ENCODE peak calls at places on chromosomes 7 and 10, in four cellular contexts. O is tibial artery, V is fibroblast of lung, D is body of pancreas. G is an unnamed sample.

GRCh38 chr10:112687647-112688046 is 240.6 kb downstream of the VTI1A start:
- DNase-seq in O (peak), V (peak), D (no peak), G (no peak)

GRCh38 chr10:93913706-93914105 is 19.9 kb downstream of the SLC35G1 start:
- DNase-seq in O (no peak), V (no peak), D (no peak), G (no peak)

GRCh38 chr10:80537705-80538480 is at the start of gene SH2D4B:
- DNase-seq in O (no peak), V (no peak), D (no peak), G (no peak)

GRCh38 chr7:47088329-47089067 is 493.4 kb downstream of the TNS3 start:
- DNase-seq in O (peak), V (peak), D (peak), G (peak)

GRCh38 chr7:37920619-37921339 is at the start of gene EPDR1:
- DNase-seq in O (peak), V (no peak), D (peak), G (peak)

GRCh38 chr10:79146611-79147130 is 77.9 kb downstream of the ZMIZ1 start:
- DNase-seq in O (peak), V (peak), D (peak), G (peak)

GRCh38 chr10:69269761-69270160 is 8.5 kb upstream of the HK1 start:
- DNase-seq in O (no peak), V (peak), D (no peak), G (no peak)

GRCh38 chr10:23886355-23886754 is 322.6 kb upstream of the KIAA1217 start:
- DNase-seq in O (no peak), V (no peak), D (peak), G (no peak)

GRCh38 chr10:63456437-63457210 is 9.2 kb downstream of the JMJD1C start:
- DNase-seq in O (no peak), V (peak), D (no peak), G (no peak)

GRCh38 chr10:120833222-120833928 is 17.8 kb upstream of the WDR11 start:
- DNase-seq in O (no peak), V (no peak), D (no peak), G (no peak)

GRCh38 chr10:17951868-17952371 is at the start of gene SLC39A12:
- DNase-seq in O (no peak), V (peak), D (no peak), G (no peak)

GRCh38 chr10:111126073-111126472 is 49.2 kb downstream of the ADRA2A start:
- DNase-seq in O (no peak), V (no peak), D (no peak), G (no peak)

GRCh38 chr10:71229726-71230655 is 17.6 kb downstream of the UNC5B start:
- DNase-seq in O (no peak), V (no peak), D (no peak), G (no peak)

GRCh38 chr7:144256112-144256511 is 8.5 kb downstream of the OR2A7 start:
- DNase-seq in O (no peak), V (peak), D (no peak), G (no peak)

GRCh38 chr7:43735802-43736603 is 6.7 kb upstream of the COA1 start:
- DNase-seq in O (no peak), V (no peak), D (no peak), G (no peak)

GRCh38 chr10:15068802-15069201 is 19.8 kb downstream of the ACBD7 start:
- DNase-seq in O (no peak), V (peak), D (no peak), G (no peak)

GRCh38 chr7:139168480-139168879 is 59.0 kb upstream of the ZC3HAV1 start:
- DNase-seq in O (no peak), V (no peak), D (no peak), G (no peak)
- H3K27ac ChIP-seq in O (no peak), V (no peak), D (no peak), G (no peak)

DNA sequence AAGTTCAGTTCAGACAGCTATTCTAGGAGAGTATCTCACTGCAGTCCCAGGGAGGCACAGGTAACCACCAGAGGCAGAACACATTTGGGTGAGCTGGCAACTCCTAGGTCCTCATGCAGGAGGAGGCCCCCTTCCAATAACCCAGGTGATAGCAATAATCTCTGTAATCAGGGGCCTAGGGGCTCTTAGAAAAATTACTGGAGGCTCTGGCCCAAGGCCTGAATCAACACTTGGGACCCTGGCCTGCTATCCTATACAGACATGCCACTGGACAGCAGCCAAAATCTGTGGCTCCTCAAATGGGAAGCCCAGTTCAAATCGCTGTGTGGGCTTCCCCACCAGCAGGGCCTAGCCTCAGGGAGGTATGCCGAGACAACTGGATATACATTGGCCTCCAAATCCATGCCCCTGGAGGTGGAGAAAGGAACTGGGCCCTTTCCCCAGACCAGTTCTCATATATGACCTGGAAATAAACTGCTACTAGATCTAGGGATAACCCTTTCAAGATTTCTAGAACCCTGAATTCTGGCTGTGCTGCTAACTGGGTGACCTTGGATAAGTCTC is 1.6 kb downstream of the AVPI1 start:
- DNase-seq in O (no peak), V (peak), D (peak), G (peak)
- H3K27ac ChIP-seq in O (peak), V (peak), D (peak), G (no peak)

GRCh38 chr7:50710441-50711154 is 72.1 kb downstream of the GRB10 start:
- DNase-seq in O (no peak), V (no peak), D (peak), G (no peak)
- H3K27ac ChIP-seq in O (no peak), V (no peak), D (peak), G (no peak)

GRCh38 chr10:10817609-10818008 is 200.1 kb upstream of the CELF2 start:
- DNase-seq in O (no peak), V (no peak), D (no peak), G (no peak)

GRCh38 chr10:10816453-10816852 is 201.2 kb upstream of the CELF2 start:
- DNase-seq in O (no peak), V (peak), D (no peak), G (no peak)

GRCh38 chr10:10821926-10822325 is 195.7 kb upstream of the CELF2 start:
- DNase-seq in O (no peak), V (no peak), D (no peak), G (no peak)

GRCh38 chr10:10819206-10819856 is 198.3 kb upstream of the CELF2 start:
- DNase-seq in O (no peak), V (no peak), D (no peak), G (no peak)

DNA sequence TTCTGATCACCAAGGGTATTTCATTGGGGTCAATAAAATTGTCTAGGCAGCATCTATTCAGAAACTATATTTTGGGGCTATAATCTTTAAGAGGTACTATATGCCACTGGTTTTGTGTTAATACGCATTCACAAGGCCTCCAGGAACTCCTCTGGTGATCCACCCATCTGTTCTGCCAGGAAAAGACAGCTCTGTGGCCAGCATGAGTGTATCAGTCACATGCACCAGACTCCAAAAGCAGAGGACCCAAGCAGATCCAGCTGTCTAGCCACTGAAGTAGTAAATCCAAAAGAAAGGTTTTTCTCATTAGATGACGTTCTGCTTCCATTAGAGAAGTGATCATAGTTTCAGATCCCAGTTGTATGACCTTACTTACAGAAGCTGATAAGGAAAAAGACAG is 199.6 kb upstream of the CELF2 start:
- DNase-seq in O (peak), V (peak), D (peak), G (no peak)
- H3K27ac ChIP-seq in O (no peak), V (no peak), D (no peak), G (no peak)

DNA sequence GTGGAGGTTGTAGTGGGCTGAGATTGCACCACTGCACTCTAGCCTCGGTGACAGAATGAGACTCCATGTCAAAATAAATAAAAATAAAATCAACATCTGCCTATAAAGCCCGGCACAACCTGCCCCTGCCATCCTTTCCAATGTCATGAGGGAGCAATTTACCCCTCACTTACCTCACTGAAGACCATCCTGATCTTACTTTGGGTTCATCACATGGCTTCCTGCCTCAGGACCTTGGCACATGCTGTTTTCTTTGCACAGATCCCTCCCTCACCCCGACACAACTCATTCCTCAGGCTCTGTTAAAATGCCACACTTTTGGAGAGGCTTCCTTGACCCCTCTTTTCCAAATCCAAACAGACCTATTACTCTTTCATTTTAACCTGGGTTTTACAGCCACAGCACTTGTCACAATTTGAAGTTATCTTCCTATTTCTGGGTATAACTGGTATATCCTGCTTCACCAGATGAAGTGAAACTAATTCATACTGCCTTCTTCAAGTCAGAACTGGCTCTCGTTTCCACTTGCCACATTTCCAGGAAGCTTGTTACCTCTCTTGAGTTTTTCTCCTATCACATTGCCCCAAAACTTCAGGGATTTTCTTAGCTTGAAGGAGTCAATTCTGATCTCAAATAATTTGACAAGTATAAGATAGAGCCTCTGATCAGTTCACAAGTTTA is 69.3 kb upstream of the PARD3 start:
- DNase-seq in O (no peak), V (no peak), D (no peak), G (no peak)
- H3K27ac ChIP-seq in O (no peak), V (no peak), D (no peak), G (no peak)

GRCh38 chr7:45576249-45576929 is 2.2 kb downstream of the ADCY1 start:
- DNase-seq in O (no peak), V (no peak), D (no peak), G (no peak)

GRCh38 chr7:45573199-45573598 is 969 bp upstream of the ADCY1 start:
- DNase-seq in O (no peak), V (no peak), D (no peak), G (no peak)

GRCh38 chr7:45574521-45575500 is 643 bp downstream of the ADCY1 start:
- DNase-seq in O (no peak), V (peak), D (peak), G (no peak)

GRCh38 chr7:45575501-45576248 is 1.5 kb downstream of the ADCY1 start:
- DNase-seq in O (no peak), V (no peak), D (no peak), G (no peak)

GRCh38 chr7:45573636-45574470 is at the start of gene ADCY1:
- DNase-seq in O (no peak), V (no peak), D (no peak), G (no peak)
- H3K27ac ChIP-seq in O (no peak), V (no peak), D (no peak), G (no peak)